ENCODE peak calls at places on chromosomes 11 and 22, in nine cellular contexts. T, C, B, H, U, K, X, W and A are unnamed samples. For H3K4me1, the result is how much of the 10 kb centered on the place peaks cover.

GRCh38 chr11:131692151-131692550 is 321.7 kb downstream of the NTM start:
- DNase-seq in X (no peak), C (no peak), K (no peak), H (no peak), U (no peak), B (no peak), W (no peak), T (no peak), A (no peak)

GRCh38 chr11:77729063-77729462 is 91.5 kb downstream of the RSF1 start:
- DNase-seq in B (no peak), H (no peak), T (no peak), X (no peak), U (no peak), K (no peak), C (no peak), W (no peak), A (no peak)

GRCh38 chr11:108592591-108593213 is 866 bp downstream of the EXPH5 start:
- DNase-seq in W (no peak), H (peak), B (peak), T (no peak), K (peak), C (peak), X (peak), U (peak), A (peak)

GRCh38 chr11:100681064-100681502 is 6.0 kb upstream of the ARHGAP42 start:
- DNase-seq in W (no peak), K (no peak), X (peak), T (no peak), B (peak), U (no peak), H (peak), C (peak), A (peak)

GRCh38 chr22:37823134-37823985 is at the start of gene GALR3:
- DNase-seq in C (no peak), U (no peak), B (no peak), T (no peak), K (no peak), W (no peak), H (no peak), X (no peak), A (no peak)

GRCh38 chr11:33437529-33437928 is 180.3 kb downstream of the HIPK3 start:
- DNase-seq in B (no peak), U (no peak), T (no peak), C (no peak), K (no peak), W (no peak), H (no peak), X (no peak), A (no peak)

GRCh38 chr22:37026325-37026724 is 6.8 kb downstream of the MPST start:
- DNase-seq in U (no peak), B (peak), C (no peak), X (no peak), W (no peak), K (no peak), T (no peak), H (no peak), A (no peak)

GRCh38 chr11:17296852-17297559 is 20.5 kb downstream of the NUCB2 start:
- DNase-seq in K (no peak), B (no peak), W (no peak), X (no peak), C (no peak), T (no peak), U (no peak), H (no peak), A (no peak)

GRCh38 chr22:35838849-35839646 is 121.4 kb downstream of the APOL5 start:
- DNase-seq in K (no peak), X (peak), T (no peak), C (peak), H (peak), B (no peak), W (peak), U (peak), A (no peak)

GRCh38 chr22:39209756-39210155 is 35.0 kb downstream of the PDGFB start:
- DNase-seq in C (no peak), B (no peak), H (no peak), K (no peak), U (no peak), T (no peak), W (peak), X (peak), A (no peak)

GRCh38 chr11:35354644-35355043 is 64.7 kb downstream of the SLC1A2 start:
- DNase-seq in U (no peak), B (no peak), X (no peak), H (no peak), C (no peak), W (no peak), T (no peak), K (no peak), A (no peak)

GRCh38 chr11:92852946-92853345 is 116.5 kb upstream of the MTNR1B start:
- DNase-seq in U (no peak), K (no peak), C (no peak), X (no peak), T (no peak), B (no peak), H (peak), W (no peak), A (no peak)

GRCh38 chr11:111645657-111646316 is 43.5 kb downstream of the SIK2 start:
- DNase-seq in W (no peak), T (no peak), H (peak), K (no peak), U (no peak), X (no peak), B (no peak), C (no peak), A (no peak)

GRCh38 chr11:109193880-109194279 is 228.1 kb upstream of the C11orf87 start:
- DNase-seq in C (no peak), H (no peak), K (no peak), W (no peak), B (no peak), X (no peak), T (no peak), U (no peak), A (no peak)

GRCh38 chr11:94793002-94793401 is 24.8 kb downstream of the AMOTL1 start:
- DNase-seq in T (no peak), H (no peak), U (no peak), C (no peak), W (no peak), X (no peak), K (no peak), B (no peak), A (no peak)

GRCh38 chr22:47865626-47866025 is 1103.2 kb downstream of the TBC1D22A start:
- DNase-seq in W (no peak), B (no peak), X (no peak), K (no peak), H (no peak), U (no peak), T (no peak), C (no peak), A (no peak)

GRCh38 chr11:63547076-63547475 is 10.5 kb downstream of the PLAAT4 start:
- DNase-seq in C (no peak), X (no peak), W (no peak), T (no peak), H (no peak), K (no peak), B (no peak), U (no peak), A (no peak)

GRCh38 chr11:16925495-16926065 is 88.6 kb downstream of the PLEKHA7 start:
- DNase-seq in X (peak), K (peak), C (peak), H (peak), W (no peak), U (peak), B (peak), T (peak), A (peak)

GRCh38 chr11:33633251-33634003 is 67.2 kb downstream of the C11orf91 start:
- DNase-seq in K (no peak), X (no peak), B (no peak), U (no peak), C (peak), W (no peak), H (no peak), T (peak), A (no peak)

GRCh38 chr11:35844579-35844978 is 99.3 kb upstream of the LDLRAD3 start:
- DNase-seq in C (no peak), U (no peak), X (no peak), W (no peak), B (no peak), H (no peak), K (no peak), T (no peak), A (no peak)

GRCh38 chr11:44944181-44944852 is 6.4 kb downstream of the TP53I11 start:
- DNase-seq in C (no peak), U (no peak), W (no peak), B (no peak), T (no peak), K (no peak), H (no peak), X (no peak), A (peak)

GRCh38 chr22:23591846-23592245 is 11.8 kb upstream of the IGLL1 start:
- DNase-seq in K (no peak), H (no peak), X (no peak), W (no peak), C (no peak), T (no peak), U (no peak), B (no peak), A (no peak)

GRCh38 chr11:76672431-76673163 is 2.0 kb upstream of the LRRC32 start:
- DNase-seq in T (no peak), X (no peak), C (no peak), K (peak), W (no peak), B (no peak), H (peak), U (no peak), A (peak)

GRCh38 chr22:22546490-22546889 is 12.6 kb downstream of the PRAME start:
- DNase-seq in X (no peak), T (no peak), K (no peak), U (no peak), B (no peak), H (no peak), C (no peak), W (no peak), A (no peak)

GRCh38 chr11:28697920-28698827 is 590.0 kb downstream of the METTL15 start:
- DNase-seq in W (peak), U (peak), X (peak), K (peak), T (peak), C (peak), H (peak), B (peak), A (peak)

GRCh38 chr11:96070453-96070852 is 146.5 kb upstream of the MTMR2 start:
- DNase-seq in B (no peak), H (no peak), T (no peak), U (no peak), C (no peak), K (no peak), X (no peak), W (no peak), A (no peak)

GRCh38 chr11:96075532-96075959 is 151.6 kb upstream of the MTMR2 start:
- DNase-seq in C (no peak), X (no peak), U (no peak), B (no peak), K (no peak), T (no peak), W (no peak), H (no peak), A (no peak)

GRCh38 chr11:96072592-96072991 is 148.7 kb upstream of the MTMR2 start:
- DNase-seq in H (no peak), T (no peak), C (no peak), K (no peak), W (peak), B (no peak), U (no peak), X (no peak), A (no peak)

GRCh38 chr11:96073536-96073935 is 149.6 kb upstream of the MTMR2 start:
- DNase-seq in X (no peak), H (peak), B (no peak), U (no peak), T (no peak), K (no peak), C (no peak), W (no peak), A (no peak)

GRCh38 chr11:96074551-96075309 is 150.8 kb upstream of the MTMR2 start:
- DNase-seq in B (no peak), C (no peak), T (no peak), K (no peak), W (no peak), U (no peak), H (no peak), X (no peak), A (no peak)
- H3K4me1 ChIP-seq in B (under half), C (under half), T (under half), K (under half), W (under half), U (under half), H (under half), X (under half), A (under half)

GRCh38 chr11:119320593-119321524 is 3.9 kb upstream of the MCAM start:
- DNase-seq in C (peak), U (peak), B (peak), H (no peak), X (peak), T (no peak), W (peak), K (peak), A (peak)
- H3K4me3 ChIP-seq in C (peak), U (peak), B (peak), H (no peak), X (peak), T (peak), W (peak), K (peak), A (peak)

GRCh38 chr11:12182650-12183511 is 72.5 kb downstream of the MICAL2 start:
- DNase-seq in W (no peak), T (peak), U (peak), X (peak), H (no peak), B (peak), K (peak), C (peak), A (peak)
- H3K4me1 ChIP-seq in W (half or more), T (half or more), U (under half), X (under half), H (under half), B (half or more), K (under half), C (under half), A (under half)

DNA sequence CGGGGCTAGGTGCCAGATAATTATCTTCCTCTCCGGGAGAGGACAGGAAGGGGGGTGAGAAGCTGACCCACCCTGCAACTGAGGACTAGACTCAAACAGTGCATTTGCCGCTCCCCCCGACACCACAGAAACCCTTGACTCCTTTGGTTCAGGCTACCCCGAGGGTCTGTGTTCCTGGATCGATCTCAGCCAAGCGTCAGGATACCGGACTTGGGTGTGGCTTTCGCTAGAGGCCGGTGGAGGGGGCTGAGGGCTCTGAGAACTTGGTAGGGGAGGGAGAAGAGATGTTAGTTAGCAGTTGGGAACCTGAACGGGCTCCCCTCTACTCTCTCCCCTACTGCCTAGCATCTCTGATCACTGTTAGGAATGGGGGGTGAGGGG is 840 bp downstream of the SEZ6L start:
- DNase-seq in X (no peak), W (no peak), B (no peak), H (no peak), C (no peak), T (no peak), K (no peak), U (no peak), A (no peak)
- H3K4me3 ChIP-seq in X (no peak), W (peak), B (peak), H (no peak), C (no peak), T (no peak), K (no peak), U (no peak), A (peak)

DNA sequence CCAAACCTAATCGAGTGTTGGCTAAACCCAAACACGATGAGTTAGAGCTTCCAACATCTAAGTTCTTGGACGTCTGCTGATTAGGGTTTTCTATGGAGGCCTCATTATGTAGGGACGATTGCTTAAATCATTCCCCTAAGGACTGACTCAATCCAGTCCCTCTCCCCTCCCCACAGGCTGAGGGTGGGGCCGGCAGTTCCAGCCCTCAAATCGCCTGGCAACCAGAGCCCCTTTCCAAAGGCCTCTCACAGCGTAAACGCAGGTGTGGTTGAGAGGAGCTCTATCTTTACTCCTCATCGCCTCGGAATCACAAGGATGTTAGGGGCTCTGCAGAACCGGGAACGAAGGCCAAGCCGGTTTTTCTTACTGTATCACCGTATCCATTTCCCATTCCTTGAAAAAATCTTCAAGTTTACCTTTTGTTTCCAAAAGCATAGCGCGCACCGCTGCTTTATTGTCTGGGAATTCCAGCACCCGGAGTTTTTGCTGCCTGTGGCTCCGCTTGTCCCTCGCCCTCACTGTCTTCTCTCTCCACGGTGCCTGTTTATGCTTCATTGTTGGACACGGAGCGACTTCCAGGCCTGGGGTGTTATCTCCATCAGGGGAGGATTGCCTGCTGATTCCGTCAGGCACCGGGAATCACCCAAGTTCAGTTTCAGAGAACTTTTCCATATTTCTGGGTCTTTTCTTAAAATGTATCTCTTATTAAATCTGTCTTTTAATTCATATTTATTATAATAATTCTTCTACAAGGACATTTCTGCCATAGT is 13.8 kb upstream of the IFITM3 start:
- DNase-seq in K (no peak), T (no peak), H (no peak), X (no peak), B (no peak), U (peak), W (peak), C (no peak), A (peak)
- H3K4me1 ChIP-seq in K (under half), T (under half), H (under half), X (under half), B (under half), U (under half), W (under half), C (under half), A (under half)

GRCh38 chr11:72037554-72038311 is 39.0 kb downstream of the IL18BP start:
- DNase-seq in B (peak), W (no peak), X (no peak), C (no peak), T (no peak), U (no peak), K (no peak), H (no peak), A (peak)

GRCh38 chr11:72038491-72038890 is 39.8 kb downstream of the IL18BP start:
- DNase-seq in T (no peak), C (peak), K (no peak), X (peak), B (peak), W (peak), U (peak), H (peak), A (peak)

GRCh38 chr11:72039108-72039850 is 40.6 kb downstream of the IL18BP start:
- DNase-seq in H (peak), B (no peak), U (no peak), W (peak), T (no peak), C (no peak), X (peak), K (no peak), A (no peak)

GRCh38 chr11:72040497-72041363 is 39.6 kb downstream of the NUMA1 start:
- DNase-seq in U (peak), C (peak), T (peak), H (peak), X (peak), K (peak), B (peak), W (peak), A (peak)

GRCh38 chr11:72036687-72037086 is 38.0 kb downstream of the IL18BP start:
- DNase-seq in T (no peak), C (no peak), B (no peak), W (no peak), H (no peak), K (no peak), X (no peak), U (no peak), A (no peak)
- H3K4me3 ChIP-seq in T (no peak), C (no peak), B (peak), W (peak), H (no peak), K (no peak), X (no peak), U (no peak), A (peak)